ENCODE peak calls at places on chromosomes 13 and 19, in five cellular contexts. L is activated CD8-positive, alpha-beta memory T cell treated with anti-CD3 and anti-CD28 coated beads for 4 hours; E is fibroblast of pulmonary artery; U is activated naive CD4-positive, alpha-beta T cell; X is HT-29. G is an unnamed sample.

GRCh38 chr13:106486287-106486686 is 49.2 kb downstream of the EFNB2 start:
- DNase-seq in L (no peak), E (no peak), U (no peak), X (no peak), G (no peak)

GRCh38 chr19:33551676-33552075 is 30.1 kb upstream of the PEPD start:
- DNase-seq in L (no peak), E (no peak), U (no peak), X (no peak), G (no peak)

GRCh38 chr13:109783815-109784589 is 2.4 kb downstream of the IRS2 start:
- DNase-seq in L (no peak), E (no peak), U (no peak), X (peak), G (no peak)

GRCh38 chr13:102400619-102401125 is 1.2 kb downstream of the FGF14 start:
- DNase-seq in L (no peak), E (no peak), U (no peak), X (no peak), G (no peak)

GRCh38 chr19:5196832-5197231 is 143.8 kb downstream of the PTPRS start:
- DNase-seq in L (no peak), E (no peak), U (no peak), X (no peak), G (no peak)

GRCh38 chr13:109764474-109765292 is 21.7 kb downstream of the IRS2 start:
- DNase-seq in L (no peak), E (no peak), U (no peak), X (no peak), G (no peak)

GRCh38 chr19:10852098-10852800 is 4.0 kb downstream of the C19orf38 start:
- DNase-seq in L (no peak), E (peak), U (no peak), X (no peak), G (no peak)

GRCh38 chr13:65585346-65585745 is 1644.8 kb downstream of the PCDH9 start:
- DNase-seq in L (no peak), E (no peak), U (no peak), X (no peak), G (no peak)

GRCh38 chr13:57045816-57046691 is 94.7 kb upstream of the PRR20A start:
- DNase-seq in L (no peak), E (peak), U (no peak), X (peak), G (no peak)

GRCh38 chr13:34951528-34951927 is 9.5 kb downstream of the NBEA start:
- DNase-seq in L (no peak), E (no peak), U (no peak), X (no peak), G (no peak)

GRCh38 chr13:110458594-110459365 is 102.7 kb downstream of the RAB20 start:
- DNase-seq in L (no peak), E (no peak), U (no peak), X (no peak), G (no peak)

GRCh38 chr19:3450796-3451411 is 29.4 kb downstream of the SMIM24 start:
- DNase-seq in L (no peak), E (peak), U (no peak), X (no peak), G (no peak)

GRCh38 chr13:51733656-51734334 is 70.2 kb downstream of the DHRS12 start:
- DNase-seq in L (no peak), E (no peak), U (no peak), X (peak), G (no peak)

GRCh38 chr19:2547721-2548120 is 71.8 kb downstream of the GADD45B start:
- DNase-seq in L (no peak), E (no peak), U (no peak), X (no peak), G (no peak)

GRCh38 chr19:41426952-41427646 is at the start of gene B3GNT8:
- DNase-seq in L (no peak), E (peak), U (peak), X (peak), G (no peak)

GRCh38 chr13:34816543-34816942 is 125.5 kb upstream of the NBEA start:
- DNase-seq in L (no peak), E (peak), U (no peak), X (no peak), G (no peak)

GRCh38 chr13:110711778-110712070 is 1.8 kb upstream of the ING1 start:
- DNase-seq in L (no peak), E (peak), U (no peak), X (no peak), G (no peak)

GRCh38 chr13:20616059-20616797 is 49.3 kb downstream of the IFT88 start:
- DNase-seq in L (no peak), E (peak), U (no peak), X (peak), G (no peak)

GRCh38 chr13:113862766-113863510 is 938 bp downstream of the GAS6 start:
- DNase-seq in L (no peak), E (peak), U (no peak), X (no peak), G (no peak)

GRCh38 chr13:112615391-112615790 is 27.4 kb upstream of the TUBGCP3 start:
- DNase-seq in L (no peak), E (no peak), U (no peak), X (no peak), G (no peak)

GRCh38 chr19:14089662-14090508 is 666 bp downstream of the SAMD1 start:
- DNase-seq in L (no peak), E (peak), U (peak), X (peak), G (no peak)

GRCh38 chr13:51942189-51942588 is 69.1 kb downstream of the ATP7B start:
- DNase-seq in L (no peak), E (no peak), U (peak), X (peak), G (no peak)

G was measured in central memory CD8-positive, alpha-beta T cell.